ENCODE peak calls at places on chromosomes 2 and 18, in four cellular contexts. Q, L, V and B are unnamed samples.
A peak's percentile ranks its signal among the peaks of the same experiment; 100 is the strongest.

GRCh38 chr18:23357992-23358594 is 95.0 kb upstream of the RIOK3 start:
- DNase-seq in Q (no peak), V (peak; percentile 40), L (no peak), B (no peak)

GRCh38 chr2:181680055-181680936 is at the start of gene NEUROD1:
- DNase-seq in Q (no peak), V (peak; percentile 74), L (no peak), B (peak; percentile 85)

GRCh38 chr2:38505779-38506178 is 96.9 kb downstream of the HNRNPLL start:
- DNase-seq in L (no peak), Q (no peak), V (no peak), B (no peak)

GRCh38 chr2:172513935-172514586 is 41.8 kb upstream of the PDK1 start:
- DNase-seq in V (no peak), L (no peak), Q (no peak), B (no peak)

GRCh38 chr2:234203135-234203984 is 152.9 kb downstream of the SPP2 start:
- DNase-seq in L (peak; percentile 80), V (no peak), Q (no peak), B (no peak)

GRCh38 chr18:78683191-78684010 is 296.2 kb upstream of the SALL3 start:
- DNase-seq in L (no peak), V (no peak), Q (no peak), B (no peak)

GRCh38 chr2:44100351-44100750 is 68.3 kb upstream of the PPM1B start:
- DNase-seq in L (peak; percentile 83), V (no peak), Q (peak; percentile 65), B (no peak)

GRCh38 chr2:225274751-225275150 is 124.8 kb upstream of the NYAP2 start:
- DNase-seq in V (peak; percentile 56), Q (peak; percentile 40), L (peak; percentile 79), B (no peak)

GRCh38 chr18:45254683-45255082 is 360.6 kb upstream of the SLC14A2 start:
- DNase-seq in V (no peak), L (no peak), Q (no peak), B (no peak)

GRCh38 chr2:60661073-60661738 is 94.9 kb upstream of the PAPOLG start:
- DNase-seq in L (no peak), V (no peak), Q (no peak), B (no peak)

GRCh38 chr2:48105848-48106247 is 199.6 kb upstream of the FBXO11 start:
- DNase-seq in V (no peak), Q (no peak), L (no peak), B (no peak)

GRCh38 chr2:107717666-107718065 is 109.0 kb upstream of the RGPD4 start:
- DNase-seq in L (no peak), V (no peak), Q (no peak), B (peak; percentile 30)

GRCh38 chr2:132664096-132664495 is 5.9 kb downstream of the LYPD1 start:
- DNase-seq in V (no peak), Q (no peak), L (no peak), B (no peak)

GRCh38 chr2:209929369-209929768 is 73.1 kb upstream of the RPE start:
- DNase-seq in V (no peak), Q (no peak), L (no peak), B (no peak)

GRCh38 chr2:38074775-38075435 is 1.0 kb downstream of the CYP1B1 start:
- DNase-seq in Q (no peak), L (no peak), V (no peak), B (no peak)

GRCh38 chr18:50338676-50339075 is 36.2 kb upstream of the SKA1 start:
- DNase-seq in V (no peak), Q (no peak), L (no peak), B (no peak)

GRCh38 chr18:44170208-44170880 is 510.3 kb upstream of the SETBP1 start:
- DNase-seq in Q (no peak), L (no peak), V (no peak), B (no peak)

GRCh38 chr2:149446735-149447134 is 116.3 kb downstream of the LYPD6 start:
- DNase-seq in L (no peak), V (no peak), Q (no peak), B (no peak)

GRCh38 chr2:128796321-128796720 is 477.7 kb upstream of the HS6ST1 start:
- DNase-seq in V (no peak), L (no peak), Q (no peak), B (no peak)

GRCh38 chr18:6816154-6816553 is 86.6 kb downstream of the ARHGAP28 start:
- DNase-seq in L (no peak), Q (peak; percentile 2), V (no peak), B (no peak)

GRCh38 chr18:49668583-49669290 is 106.9 kb downstream of the LIPG start:
- DNase-seq in Q (no peak), V (peak; percentile 24), L (peak; percentile 81), B (peak; percentile 17)

GRCh38 chr2:53987336-53987921 is 16.6 kb upstream of the PSME4 start:
- DNase-seq in L (peak; percentile 27), V (peak; percentile 63), Q (peak; percentile 62), B (peak; percentile 4)